ENCODE peak calls at places on chromosomes 12 and 14, in seven cellular contexts. F is H7, B is neuronal stem cell, P is PC-3, A is HAP-1, H is lower lobe of right lung, K is transverse colon. T is an unnamed sample. For H3K36me3, the result is how much of the 10 kb centered on the place peaks cover.

GRCh38 chr12:70671698-70672097 is 34.5 kb upstream of the PTPRB start:
- DNase-seq in B (no peak), P (no peak), A (no peak), F (no peak), H (no peak), K (no peak), T (no peak)

GRCh38 chr12:46956451-46957035 is 122.9 kb upstream of the PCED1B start:
- DNase-seq in P (no peak), A (no peak), B (no peak), F (no peak), K (no peak), H (no peak), T (no peak)

GRCh38 chr12:75979181-75979580 is 52.4 kb downstream of the PHLDA1 start:
- DNase-seq in P (peak), B (no peak), K (no peak), H (no peak), F (no peak), A (no peak), T (no peak)

GRCh38 chr12:50887191-50887590 is 44.5 kb downstream of the TMPRSS12 start:
- DNase-seq in B (no peak), K (no peak), A (no peak), F (no peak), P (no peak), H (no peak), T (no peak)

GRCh38 chr12:112468041-112468440 is 49.3 kb downstream of the PTPN11 start:
- DNase-seq in B (no peak), F (no peak), K (no peak), A (no peak), P (no peak), H (no peak), T (no peak)

GRCh38 chr14:74978416-74978947 is 23.1 kb upstream of the PGF start:
- DNase-seq in K (no peak), H (no peak), B (no peak), F (peak), A (no peak), P (peak), T (no peak)

GRCh38 chr14:95547272-95547625 is 12.4 kb downstream of the GLRX5 start:
- DNase-seq in P (no peak), F (no peak), B (no peak), A (no peak), K (no peak), H (no peak), T (no peak)

GRCh38 chr12:116990971-116991966 is 80.5 kb downstream of the FBXW8 start:
- DNase-seq in A (no peak), H (no peak), K (no peak), F (no peak), P (no peak), B (no peak), T (peak)

GRCh38 chr14:101865288-101865687 is 99.1 kb upstream of the DYNC1H1 start:
- DNase-seq in P (no peak), B (no peak), K (no peak), A (no peak), H (no peak), F (no peak), T (no peak)

GRCh38 chr12:54240971-54241588 is 38.8 kb downstream of the CBX5 start:
- DNase-seq in F (no peak), P (no peak), B (no peak), A (no peak), H (no peak), K (no peak), T (no peak)

GRCh38 chr14:72801381-72801812 is 92.5 kb downstream of the DPF3 start:
- DNase-seq in H (no peak), B (no peak), K (no peak), F (no peak), P (peak), A (no peak), T (peak)

GRCh38 chr14:50037837-50038236 is 78.5 kb downstream of the VCPKMT start:
- DNase-seq in A (no peak), B (no peak), P (no peak), K (no peak), F (no peak), H (peak), T (no peak)

GRCh38 chr12:8698830-8699330 is 1.1 kb downstream of the RIMKLB start:
- DNase-seq in K (no peak), A (no peak), B (no peak), P (no peak), H (no peak), F (no peak), T (no peak)

GRCh38 chr14:44463386-44464004 is 43.6 kb downstream of the FSCB start:
- DNase-seq in H (no peak), A (no peak), P (no peak), K (no peak), F (no peak), B (no peak), T (no peak)

GRCh38 chr12:112908548-112908947 is 1.8 kb downstream of the OAS1 start:
- DNase-seq in F (no peak), H (no peak), K (no peak), B (no peak), A (no peak), P (no peak), T (no peak)

GRCh38 chr14:69580009-69580577 is 5.4 kb upstream of the CCDC177 start:
- DNase-seq in A (peak), B (no peak), H (no peak), K (no peak), P (peak), F (peak), T (no peak)

GRCh38 chr14:100526057-100526456 is 61.2 kb downstream of the BEGAIN start:
- DNase-seq in P (no peak), F (no peak), B (no peak), H (no peak), K (no peak), A (no peak), T (no peak)

GRCh38 chr12:89939468-89940215 is 231.0 kb upstream of the ATP2B1 start:
- DNase-seq in A (no peak), K (no peak), B (no peak), H (no peak), P (no peak), F (no peak), T (no peak)

GRCh38 chr12:111444706-111445310 is 39.1 kb downstream of the SH2B3 start:
- DNase-seq in K (peak), F (peak), H (peak), A (no peak), B (no peak), P (no peak), T (no peak)

GRCh38 chr12:92553389-92553788 is 149.4 kb upstream of the PLEKHG7 start:
- DNase-seq in H (no peak), F (no peak), P (no peak), B (no peak), K (no peak), A (no peak), T (no peak)

GRCh38 chr14:21796912-21797311 is 123.3 kb upstream of the OR4E1 start:
- DNase-seq in B (no peak), F (peak), H (no peak), A (no peak), P (no peak), K (no peak), T (no peak)

GRCh38 chr12:75974323-75975273 is 57.0 kb downstream of the PHLDA1 start:
- DNase-seq in K (no peak), A (peak), B (no peak), H (peak), F (no peak), P (no peak), T (no peak)

GRCh38 chr14:68975667-68976066 is 3.4 kb downstream of the ACTN1 start:
- DNase-seq in K (no peak), A (no peak), F (no peak), P (no peak), H (no peak), B (no peak), T (peak)

GRCh38 chr14:61569783-61570182 is 125.5 kb upstream of the HIF1A start:
- DNase-seq in B (no peak), K (no peak), H (peak), F (no peak), A (no peak), P (peak), T (no peak)

GRCh38 chr14:22319526-22320352 is 269.3 kb downstream of the DAD1 start:
- DNase-seq in F (peak), A (peak), P (peak), B (no peak), H (no peak), K (peak), T (no peak)

GRCh38 chr14:98198385-98198784 is 1073.6 kb downstream of the BCL11B start:
- DNase-seq in P (peak), K (peak), H (no peak), F (no peak), B (no peak), A (no peak), T (no peak)

GRCh38 chr12:52581066-52581465 is 7.4 kb upstream of the KRT74 start:
- DNase-seq in P (no peak), H (no peak), A (no peak), K (no peak), F (no peak), B (no peak), T (no peak)

GRCh38 chr14:94827711-94828505 is 58.0 kb upstream of the GSC start:
- DNase-seq in H (no peak), A (no peak), F (no peak), K (peak), B (no peak), P (no peak), T (no peak)

GRCh38 chr14:88866305-88866704 is 41.9 kb downstream of the TTC8 start:
- DNase-seq in H (no peak), A (no peak), K (no peak), F (no peak), B (peak), P (no peak), T (no peak)

DNA sequence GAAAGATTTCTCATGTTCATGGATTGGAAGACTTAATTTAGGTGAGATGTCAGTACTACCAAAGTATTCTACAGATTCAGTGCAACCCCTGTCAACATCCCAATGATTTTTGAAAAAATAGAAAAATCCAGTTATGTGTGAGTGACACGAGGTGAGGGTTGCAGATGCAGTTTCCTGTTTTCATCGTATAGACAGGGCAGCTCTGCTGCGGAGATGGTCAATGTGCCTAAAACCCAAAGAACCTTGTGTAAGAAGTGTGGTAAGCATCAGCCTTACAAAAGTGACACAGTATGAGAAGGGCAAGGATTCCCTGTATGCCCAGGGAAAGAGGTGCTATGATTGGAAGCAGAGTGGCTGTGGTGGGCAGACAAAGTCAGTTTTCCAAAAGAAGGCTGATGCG is 94.4 kb downstream of the SCAF11 start:
- DNase-seq in A (no peak), P (no peak), B (no peak), K (no peak), F (no peak), H (no peak), T (no peak)
- H3K36me3 ChIP-seq in A (under half), P (under half), B (under half), K (under half), F (under half), H (half or more), T (under half)

DNA sequence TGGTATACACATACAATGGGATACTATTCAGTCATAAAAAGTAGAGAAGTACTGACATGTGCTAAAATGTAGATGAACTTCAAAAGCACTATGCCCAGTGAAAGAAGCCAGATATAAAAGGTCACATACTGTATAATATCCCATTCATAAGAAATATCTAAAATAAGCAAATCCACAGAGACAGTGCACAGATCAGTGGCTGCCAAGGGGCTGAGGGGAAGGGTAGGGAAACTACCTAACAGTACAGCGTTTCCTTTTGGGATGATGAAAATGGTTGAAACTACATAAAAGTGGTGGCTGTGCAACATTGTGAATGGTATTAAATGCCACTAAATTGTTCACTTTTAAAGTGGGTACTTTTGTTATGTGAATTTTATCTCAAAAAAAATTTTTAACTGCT is 11.9 kb downstream of the EAPP start:
- DNase-seq in K (no peak), A (no peak), P (no peak), H (no peak), B (no peak), F (no peak), T (no peak)
- H3K36me3 ChIP-seq in K (under half), A (half or more), P (under half), H (half or more), B (under half), F (under half), T (under half)

GRCh38 chr12:132146772-132147422 is 2.6 kb downstream of the NOC4L start:
- DNase-seq in P (no peak), B (no peak), K (no peak), A (no peak), F (no peak), H (peak), T (no peak)

GRCh38 chr12:132145334-132145733 is 1.1 kb downstream of the NOC4L start:
- DNase-seq in H (no peak), P (no peak), A (no peak), F (no peak), B (no peak), K (no peak), T (no peak)

GRCh38 chr12:132146098-132146497 is 1.8 kb downstream of the NOC4L start:
- DNase-seq in F (no peak), B (no peak), K (no peak), A (no peak), H (no peak), P (no peak), T (no peak)

GRCh38 chr12:132148368-132149045 is 4.2 kb downstream of the NOC4L start:
- DNase-seq in K (no peak), F (no peak), H (no peak), B (no peak), A (no peak), P (no peak), T (no peak)

GRCh38 chr12:132147423-132148367 is 3.4 kb downstream of the NOC4L start:
- DNase-seq in A (no peak), K (no peak), P (no peak), H (peak), F (no peak), B (no peak), T (no peak)
- H3K36me3 ChIP-seq in A (under half), K (under half), P (under half), H (under half), F (under half), B (under half), T (under half)

DNA sequence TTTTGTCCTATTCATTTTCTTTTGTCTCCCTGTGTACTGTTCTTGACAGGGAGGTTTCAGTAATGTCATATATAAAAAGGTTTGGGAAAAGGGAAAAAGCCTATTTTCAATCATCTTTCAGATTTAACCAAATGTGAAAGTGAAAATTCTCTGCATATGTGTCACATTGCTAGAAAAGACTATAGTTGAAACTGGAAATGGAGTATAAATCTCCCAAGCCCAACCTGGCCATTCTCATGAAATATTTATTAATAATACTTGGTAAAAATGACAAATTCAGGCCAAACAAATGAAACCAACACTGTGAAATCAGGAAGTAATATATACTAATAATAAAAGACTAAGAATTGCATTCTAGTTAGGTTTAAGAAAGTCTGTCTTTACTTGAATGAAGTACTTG is 1129.2 kb downstream of the SLC16A7 start:
- DNase-seq in H (no peak), K (no peak), F (no peak), A (no peak), P (no peak), B (no peak), T (no peak)
- H3K36me3 ChIP-seq in H (under half), K (under half), F (under half), A (under half), P (under half), B (under half), T (under half)

GRCh38 chr12:49801141-49802063 is 26.8 kb downstream of the NCKAP5L start:
- DNase-seq in B (no peak), A (no peak), F (no peak), K (no peak), P (no peak), H (no peak), T (no peak)

GRCh38 chr12:49798934-49799333 is 29.3 kb downstream of the NCKAP5L start:
- DNase-seq in H (no peak), B (no peak), A (no peak), F (peak), K (no peak), P (no peak), T (no peak)

GRCh38 chr12:49797452-49797782 is 30.8 kb downstream of the NCKAP5L start:
- DNase-seq in F (no peak), B (no peak), H (no peak), P (no peak), K (no peak), A (no peak), T (no peak)

GRCh38 chr12:49798248-49798647 is 30.0 kb downstream of the NCKAP5L start:
- DNase-seq in K (no peak), H (no peak), F (no peak), A (no peak), B (no peak), P (no peak), T (no peak)

DNA sequence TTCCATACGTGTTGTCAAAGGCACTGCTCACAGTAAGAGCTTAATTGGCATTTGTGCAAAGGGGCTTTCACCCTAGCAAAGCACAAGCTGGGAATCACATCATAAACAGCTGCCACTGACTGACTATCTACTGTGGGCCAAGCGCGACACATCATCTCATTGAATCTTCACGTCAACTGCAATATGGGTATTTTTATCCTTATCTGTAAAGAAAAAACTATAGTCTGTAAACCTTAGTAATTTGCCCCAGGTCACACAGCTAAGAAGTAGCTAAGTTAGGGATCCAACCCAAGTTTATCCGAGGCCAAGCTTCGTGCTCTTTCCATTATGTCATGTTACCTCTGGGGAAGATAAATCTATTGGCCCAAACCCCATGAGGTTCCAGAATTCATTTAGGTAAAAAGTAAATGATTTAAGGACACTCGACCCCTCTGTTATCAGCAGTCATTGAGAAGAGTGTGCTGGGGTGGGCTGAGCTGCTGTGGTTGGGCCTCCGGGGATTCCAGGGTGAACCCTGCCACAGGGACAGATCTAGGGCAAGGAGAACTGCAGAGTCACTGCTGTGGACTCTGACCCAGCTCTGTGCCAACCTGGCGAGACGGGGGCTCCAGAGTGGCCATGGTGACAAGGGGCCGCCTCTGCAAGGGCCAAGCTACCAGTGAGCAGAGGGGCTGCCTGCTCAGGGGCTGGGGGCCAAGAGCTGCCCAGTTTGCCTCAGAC is 27.6 kb downstream of the NCKAP5L start:
- DNase-seq in K (no peak), F (no peak), P (no peak), H (no peak), B (no peak), A (no peak), T (no peak)
- H3K36me3 ChIP-seq in K (under half), F (under half), P (under half), H (half or more), B (under half), A (under half), T (half or more)

DNA sequence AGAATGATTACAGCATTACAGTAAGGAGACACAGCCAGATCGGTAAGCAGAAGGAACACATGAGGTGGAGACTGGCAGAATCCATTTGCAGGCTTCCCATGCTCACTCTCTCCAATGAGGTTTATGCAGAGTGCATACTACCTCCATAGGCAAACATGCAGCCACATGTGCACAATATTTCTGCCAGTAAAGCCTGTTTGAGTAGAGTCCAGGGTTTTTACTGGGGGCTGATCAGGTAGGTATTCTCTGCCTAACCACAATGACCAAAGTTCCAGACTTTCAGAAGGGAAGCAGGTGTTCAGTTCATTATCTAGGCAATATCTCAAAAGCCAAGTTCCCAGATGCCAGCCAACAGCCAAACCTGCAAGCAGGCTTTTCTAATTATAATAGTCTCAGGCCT is 31.1 kb downstream of the INTS13 start:
- DNase-seq in K (no peak), H (no peak), B (no peak), P (no peak), F (no peak), A (no peak), T (no peak)
- H3K36me3 ChIP-seq in K (under half), H (half or more), B (under half), P (half or more), F (under half), A (under half), T (under half)

T was measured in BJ.